ENCODE peak calls at places on chromosomes 6 and 20, in ten cellular contexts. One of them, this sample, is unnamed.

GRCh38 chr6:101417899-101418298 is 24.4 kb downstream of the GRIK2 start:
- DNase-seq in osteoblast: no peak
- DNase-seq in suprapubic skin: no peak
- DNase-seq in esophagus squamous epithelium: no peak
- DNase-seq in GM12865: no peak
- DNase-seq in A549: no peak
- DNase-seq in AG04450: no peak
- DNase-seq in H9: no peak
- DNase-seq in AG09319: no peak
- DNase-seq in colonic mucosa: no peak
- DNase-seq in this sample: no peak

GRCh38 chr20:50242863-50243609 is 52.4 kb downstream of the CEBPB start:
- DNase-seq in osteoblast: peak
- DNase-seq in suprapubic skin: no peak
- DNase-seq in esophagus squamous epithelium: no peak
- DNase-seq in GM12865: no peak
- DNase-seq in A549: no peak
- DNase-seq in AG04450: no peak
- DNase-seq in H9: no peak
- DNase-seq in AG09319: no peak
- DNase-seq in colonic mucosa: peak
- DNase-seq in this sample: no peak

GRCh38 chr6:35272005-35272404 is 12.5 kb downstream of the ZNF76 start:
- DNase-seq in osteoblast: no peak
- DNase-seq in suprapubic skin: no peak
- DNase-seq in esophagus squamous epithelium: no peak
- DNase-seq in GM12865: no peak
- DNase-seq in A549: no peak
- DNase-seq in AG04450: no peak
- DNase-seq in H9: no peak
- DNase-seq in AG09319: no peak
- DNase-seq in colonic mucosa: no peak
- DNase-seq in this sample: no peak

GRCh38 chr6:134452901-134453300 is 135.0 kb upstream of the SGK1 start:
- DNase-seq in osteoblast: no peak
- DNase-seq in suprapubic skin: no peak
- DNase-seq in esophagus squamous epithelium: no peak
- DNase-seq in GM12865: no peak
- DNase-seq in A549: no peak
- DNase-seq in AG04450: no peak
- DNase-seq in H9: no peak
- DNase-seq in AG09319: no peak
- DNase-seq in colonic mucosa: no peak
- DNase-seq in this sample: no peak

GRCh38 chr20:6418732-6419131 is 295.9 kb upstream of the FERMT1 start:
- DNase-seq in osteoblast: no peak
- DNase-seq in suprapubic skin: no peak
- DNase-seq in esophagus squamous epithelium: no peak
- DNase-seq in GM12865: no peak
- DNase-seq in A549: no peak
- DNase-seq in AG04450: no peak
- DNase-seq in H9: no peak
- DNase-seq in AG09319: no peak
- DNase-seq in colonic mucosa: no peak
- DNase-seq in this sample: no peak

GRCh38 chr20:46357030-46357514 is 48.8 kb upstream of the CDH22 start:
- DNase-seq in osteoblast: peak
- DNase-seq in suprapubic skin: no peak
- DNase-seq in esophagus squamous epithelium: no peak
- DNase-seq in GM12865: no peak
- DNase-seq in A549: no peak
- DNase-seq in AG04450: no peak
- DNase-seq in H9: no peak
- DNase-seq in AG09319: no peak
- DNase-seq in colonic mucosa: no peak
- DNase-seq in this sample: peak

GRCh38 chr6:148140772-148141557 is 201.7 kb upstream of the SASH1 start:
- DNase-seq in osteoblast: no peak
- DNase-seq in suprapubic skin: no peak
- DNase-seq in esophagus squamous epithelium: no peak
- DNase-seq in GM12865: no peak
- DNase-seq in A549: peak
- DNase-seq in AG04450: no peak
- DNase-seq in H9: no peak
- DNase-seq in AG09319: no peak
- DNase-seq in colonic mucosa: no peak
- DNase-seq in this sample: no peak

GRCh38 chr6:166413491-166413951 is 30.8 kb upstream of the MPC1 start:
- DNase-seq in osteoblast: no peak
- DNase-seq in suprapubic skin: no peak
- DNase-seq in esophagus squamous epithelium: no peak
- DNase-seq in GM12865: no peak
- DNase-seq in A549: no peak
- DNase-seq in AG04450: no peak
- DNase-seq in H9: no peak
- DNase-seq in AG09319: no peak
- DNase-seq in colonic mucosa: no peak
- DNase-seq in this sample: no peak

GRCh38 chr6:110359554-110359953 is 1.4 kb upstream of the METTL24 start:
- DNase-seq in osteoblast: no peak
- DNase-seq in suprapubic skin: no peak
- DNase-seq in esophagus squamous epithelium: no peak
- DNase-seq in GM12865: no peak
- DNase-seq in A549: no peak
- DNase-seq in AG04450: no peak
- DNase-seq in H9: no peak
- DNase-seq in AG09319: no peak
- DNase-seq in colonic mucosa: no peak
- DNase-seq in this sample: no peak

GRCh38 chr6:167663784-167664432 is 162.8 kb upstream of the AFDN start:
- DNase-seq in osteoblast: no peak
- DNase-seq in suprapubic skin: no peak
- DNase-seq in esophagus squamous epithelium: no peak
- DNase-seq in GM12865: no peak
- DNase-seq in A549: no peak
- DNase-seq in AG04450: no peak
- DNase-seq in H9: no peak
- DNase-seq in AG09319: no peak
- DNase-seq in colonic mucosa: peak
- DNase-seq in this sample: peak

GRCh38 chr6:166578536-166579233 is 7.8 kb downstream of the RAMACL start:
- DNase-seq in osteoblast: no peak
- DNase-seq in suprapubic skin: no peak
- DNase-seq in esophagus squamous epithelium: no peak
- DNase-seq in GM12865: no peak
- DNase-seq in A549: no peak
- DNase-seq in AG04450: no peak
- DNase-seq in H9: peak
- DNase-seq in AG09319: no peak
- DNase-seq in colonic mucosa: no peak
- DNase-seq in this sample: no peak

GRCh38 chr20:17594443-17594842 is 24.6 kb downstream of the DSTN start:
- DNase-seq in osteoblast: peak
- DNase-seq in suprapubic skin: no peak
- DNase-seq in esophagus squamous epithelium: no peak
- DNase-seq in GM12865: no peak
- DNase-seq in A549: no peak
- DNase-seq in AG04450: peak
- DNase-seq in H9: no peak
- DNase-seq in AG09319: no peak
- DNase-seq in colonic mucosa: no peak
- DNase-seq in this sample: no peak

GRCh38 chr20:64079273-64080012 is at the start of gene RGS19:
- DNase-seq in osteoblast: peak
- DNase-seq in suprapubic skin: no peak
- DNase-seq in esophagus squamous epithelium: no peak
- DNase-seq in GM12865: peak
- DNase-seq in A549: peak
- DNase-seq in AG04450: no peak
- DNase-seq in H9: peak
- DNase-seq in AG09319: peak
- DNase-seq in colonic mucosa: peak
- DNase-seq in this sample: no peak

GRCh38 chr20:36950432-36951197 is 893 bp downstream of the SAMHD1 start:
- DNase-seq in osteoblast: peak
- DNase-seq in suprapubic skin: no peak
- DNase-seq in esophagus squamous epithelium: no peak
- DNase-seq in GM12865: peak
- DNase-seq in A549: peak
- DNase-seq in AG04450: no peak
- DNase-seq in H9: peak
- DNase-seq in AG09319: no peak
- DNase-seq in colonic mucosa: peak
- DNase-seq in this sample: no peak

GRCh38 chr6:14635195-14635594 is 517.6 kb downstream of the CD83 start:
- DNase-seq in osteoblast: no peak
- DNase-seq in suprapubic skin: no peak
- DNase-seq in esophagus squamous epithelium: no peak
- DNase-seq in GM12865: peak
- DNase-seq in A549: no peak
- DNase-seq in AG04450: no peak
- DNase-seq in H9: no peak
- DNase-seq in AG09319: no peak
- DNase-seq in colonic mucosa: no peak
- DNase-seq in this sample: no peak

GRCh38 chr6:53301801-53302537 is 46.8 kb downstream of the ELOVL5 start:
- DNase-seq in osteoblast: no peak
- DNase-seq in suprapubic skin: no peak
- DNase-seq in esophagus squamous epithelium: no peak
- DNase-seq in GM12865: no peak
- DNase-seq in A549: no peak
- DNase-seq in AG04450: no peak
- DNase-seq in H9: no peak
- DNase-seq in AG09319: no peak
- DNase-seq in colonic mucosa: no peak
- DNase-seq in this sample: no peak

GRCh38 chr20:47464380-47465101 is 37.1 kb upstream of the NCOA3 start:
- DNase-seq in osteoblast: peak
- DNase-seq in suprapubic skin: peak
- DNase-seq in esophagus squamous epithelium: no peak
- DNase-seq in GM12865: no peak
- DNase-seq in A549: peak
- DNase-seq in AG04450: peak
- DNase-seq in H9: no peak
- DNase-seq in AG09319: peak
- DNase-seq in colonic mucosa: peak
- DNase-seq in this sample: no peak
- TF ChIP-seq CTCF in osteoblast: peak
- TF ChIP-seq CTCF in suprapubic skin: peak
- TF ChIP-seq CTCF in esophagus squamous epithelium: peak
- TF ChIP-seq CTCF in GM12865: no peak
- TF ChIP-seq CTCF in A549: no peak
- TF ChIP-seq CTCF in AG04450: peak
- TF ChIP-seq CTCF in H9: peak
- TF ChIP-seq CTCF in AG09319: peak
- TF ChIP-seq CTCF in colonic mucosa: no peak
- TF ChIP-seq CTCF in this sample: peak

GRCh38 chr6:107418118-107418517 is 41.2 kb downstream of the PDSS2 start:
- DNase-seq in osteoblast: no peak
- DNase-seq in suprapubic skin: no peak
- DNase-seq in esophagus squamous epithelium: no peak
- DNase-seq in GM12865: peak
- DNase-seq in A549: peak
- DNase-seq in AG04450: no peak
- DNase-seq in H9: peak
- DNase-seq in AG09319: no peak
- DNase-seq in colonic mucosa: no peak
- DNase-seq in this sample: no peak
- TF ChIP-seq CTCF in osteoblast: peak
- TF ChIP-seq CTCF in suprapubic skin: no peak
- TF ChIP-seq CTCF in esophagus squamous epithelium: no peak
- TF ChIP-seq CTCF in GM12865: peak
- TF ChIP-seq CTCF in A549: no peak
- TF ChIP-seq CTCF in AG04450: peak
- TF ChIP-seq CTCF in H9: peak
- TF ChIP-seq CTCF in AG09319: peak
- TF ChIP-seq CTCF in colonic mucosa: no peak
- TF ChIP-seq CTCF in this sample: peak

GRCh38 chr6:118800394-118801071 is 93.4 kb upstream of the ASF1A start:
- DNase-seq in osteoblast: peak
- DNase-seq in suprapubic skin: peak
- DNase-seq in esophagus squamous epithelium: peak
- DNase-seq in GM12865: peak
- DNase-seq in A549: peak
- DNase-seq in AG04450: peak
- DNase-seq in H9: peak
- DNase-seq in AG09319: peak
- DNase-seq in colonic mucosa: peak
- DNase-seq in this sample: no peak
- TF ChIP-seq CTCF in osteoblast: peak
- TF ChIP-seq CTCF in suprapubic skin: peak
- TF ChIP-seq CTCF in esophagus squamous epithelium: peak
- TF ChIP-seq CTCF in GM12865: peak
- TF ChIP-seq CTCF in A549: peak
- TF ChIP-seq CTCF in AG04450: peak
- TF ChIP-seq CTCF in H9: peak
- TF ChIP-seq CTCF in AG09319: peak
- TF ChIP-seq CTCF in colonic mucosa: peak
- TF ChIP-seq CTCF in this sample: peak

DNA sequence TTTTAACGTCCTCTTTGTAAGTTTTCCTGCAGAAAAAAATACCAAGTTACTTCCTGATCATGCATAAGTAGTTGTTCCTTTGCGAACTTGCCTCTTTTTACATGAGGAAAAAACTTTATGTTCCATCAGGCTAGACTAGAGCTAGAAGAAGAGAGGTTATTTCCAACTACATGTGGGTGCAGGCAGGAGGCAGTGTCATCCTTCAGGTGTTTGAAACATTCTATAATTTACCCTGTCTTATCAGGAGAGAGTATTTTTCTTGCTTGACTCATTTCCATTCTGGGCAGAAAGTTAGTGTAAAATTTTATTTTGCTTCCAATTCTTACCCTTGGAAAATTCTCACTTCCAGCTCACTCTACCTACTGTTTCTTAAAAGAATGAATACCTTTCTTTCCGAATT is 28.5 kb upstream of the EPHA7 start:
- DNase-seq in osteoblast: no peak
- DNase-seq in suprapubic skin: no peak
- DNase-seq in esophagus squamous epithelium: no peak
- DNase-seq in GM12865: no peak
- DNase-seq in A549: no peak
- DNase-seq in AG04450: no peak
- DNase-seq in H9: no peak
- DNase-seq in AG09319: no peak
- DNase-seq in colonic mucosa: no peak
- DNase-seq in this sample: no peak
- TF ChIP-seq CTCF in osteoblast: no peak
- TF ChIP-seq CTCF in suprapubic skin: no peak
- TF ChIP-seq CTCF in esophagus squamous epithelium: no peak
- TF ChIP-seq CTCF in GM12865: no peak
- TF ChIP-seq CTCF in A549: no peak
- TF ChIP-seq CTCF in AG04450: no peak
- TF ChIP-seq CTCF in H9: peak
- TF ChIP-seq CTCF in AG09319: no peak
- TF ChIP-seq CTCF in colonic mucosa: no peak
- TF ChIP-seq CTCF in this sample: peak

This sample was measured in chondrocyte.